ENCODE peak calls at places on chromosomes 12 and 14, in four cellular contexts. One of them, this sample, is unnamed.

GRCh38 chr12:59698599-59698998 is 102.8 kb downstream of the SLC16A7 start:
- DNase-seq in GM12878: no peak
- DNase-seq in IMR-90: peak
- DNase-seq in H1: no peak
- DNase-seq in this sample: no peak

GRCh38 chr12:3137268-3137761 is 60.1 kb downstream of the TSPAN9 start:
- DNase-seq in GM12878: no peak
- DNase-seq in H1: no peak
- DNase-seq in IMR-90: peak
- DNase-seq in this sample: no peak

GRCh38 chr14:23727566-23728335 is 91.6 kb downstream of the DHRS2 start:
- DNase-seq in H1: no peak
- DNase-seq in GM12878: no peak
- DNase-seq in IMR-90: peak
- DNase-seq in this sample: peak

GRCh38 chr14:96038920-96039632 is at the start of gene C14orf132:
- DNase-seq in GM12878: no peak
- DNase-seq in IMR-90: peak
- DNase-seq in H1: no peak
- DNase-seq in this sample: peak

GRCh38 chr12:33012226-33012625 is 115.6 kb upstream of the PKP2 start:
- DNase-seq in H1: no peak
- DNase-seq in IMR-90: no peak
- DNase-seq in GM12878: no peak
- DNase-seq in this sample: no peak

GRCh38 chr14:104888489-104889373 is 23.7 kb downstream of the CEP170B start:
- DNase-seq in GM12878: no peak
- DNase-seq in H1: no peak
- DNase-seq in IMR-90: no peak
- DNase-seq in this sample: no peak

GRCh38 chr14:21822109-21822508 is 148.5 kb upstream of the OR4E1 start:
- DNase-seq in H1: no peak
- DNase-seq in GM12878: no peak
- DNase-seq in IMR-90: no peak
- DNase-seq in this sample: no peak

GRCh38 chr12:76643438-76643837 is 83.9 kb upstream of the OSBPL8 start:
- DNase-seq in GM12878: no peak
- DNase-seq in H1: no peak
- DNase-seq in IMR-90: peak
- DNase-seq in this sample: no peak

GRCh38 chr14:77059276-77059934 is 30.9 kb upstream of the IRF2BPL start:
- DNase-seq in GM12878: no peak
- DNase-seq in H1: no peak
- DNase-seq in IMR-90: peak
- DNase-seq in this sample: peak

GRCh38 chr12:88737838-88738472 is 157.7 kb upstream of the KITLG start:
- DNase-seq in H1: no peak
- DNase-seq in GM12878: no peak
- DNase-seq in IMR-90: no peak
- DNase-seq in this sample: no peak

GRCh38 chr12:2845280-2845679 is 10.4 kb upstream of the NRIP2 start:
- DNase-seq in H1: no peak
- DNase-seq in IMR-90: peak
- DNase-seq in GM12878: no peak
- DNase-seq in this sample: no peak

GRCh38 chr12:71942259-71942658 is 3.6 kb downstream of the TPH2 start:
- DNase-seq in IMR-90: no peak
- DNase-seq in GM12878: no peak
- DNase-seq in H1: no peak
- DNase-seq in this sample: no peak

GRCh38 chr14:101965796-101966718 is 1.7 kb downstream of the DYNC1H1 start:
- DNase-seq in H1: no peak
- DNase-seq in IMR-90: no peak
- DNase-seq in GM12878: no peak
- DNase-seq in this sample: no peak

GRCh38 chr12:68406134-68406576 is 74.0 kb upstream of the MDM1 start:
- DNase-seq in IMR-90: peak
- DNase-seq in GM12878: no peak
- DNase-seq in H1: no peak
- DNase-seq in this sample: peak

GRCh38 chr12:53495903-53496751 is 3.1 kb downstream of the MAP3K12 start:
- DNase-seq in GM12878: peak
- DNase-seq in H1: no peak
- DNase-seq in IMR-90: peak
- DNase-seq in this sample: peak

GRCh38 chr14:105486333-105486973 is at the start of gene CRIP1:
- DNase-seq in GM12878: no peak
- DNase-seq in H1: no peak
- DNase-seq in IMR-90: no peak
- DNase-seq in this sample: no peak

GRCh38 chr12:27580561-27581330 is 56.7 kb downstream of the PPFIBP1 start:
- DNase-seq in GM12878: no peak
- DNase-seq in H1: no peak
- DNase-seq in IMR-90: no peak
- DNase-seq in this sample: no peak

GRCh38 chr12:68397566-68398158 is 65.5 kb upstream of the MDM1 start:
- DNase-seq in IMR-90: no peak
- DNase-seq in GM12878: no peak
- DNase-seq in H1: no peak
- DNase-seq in this sample: no peak

GRCh38 chr14:52125885-52126284 is 57.0 kb upstream of the NID2 start:
- DNase-seq in IMR-90: no peak
- DNase-seq in H1: no peak
- DNase-seq in GM12878: no peak
- DNase-seq in this sample: no peak

GRCh38 chr12:51847830-51848727 is at the start of gene FIGNL2:
- DNase-seq in GM12878: no peak
- DNase-seq in IMR-90: peak
- DNase-seq in H1: no peak
- DNase-seq in this sample: peak

GRCh38 chr12:8819676-8819980 is 2.8 kb upstream of the A2ML1 start:
- DNase-seq in IMR-90: peak
- DNase-seq in H1: no peak
- DNase-seq in GM12878: no peak
- DNase-seq in this sample: peak

DNA sequence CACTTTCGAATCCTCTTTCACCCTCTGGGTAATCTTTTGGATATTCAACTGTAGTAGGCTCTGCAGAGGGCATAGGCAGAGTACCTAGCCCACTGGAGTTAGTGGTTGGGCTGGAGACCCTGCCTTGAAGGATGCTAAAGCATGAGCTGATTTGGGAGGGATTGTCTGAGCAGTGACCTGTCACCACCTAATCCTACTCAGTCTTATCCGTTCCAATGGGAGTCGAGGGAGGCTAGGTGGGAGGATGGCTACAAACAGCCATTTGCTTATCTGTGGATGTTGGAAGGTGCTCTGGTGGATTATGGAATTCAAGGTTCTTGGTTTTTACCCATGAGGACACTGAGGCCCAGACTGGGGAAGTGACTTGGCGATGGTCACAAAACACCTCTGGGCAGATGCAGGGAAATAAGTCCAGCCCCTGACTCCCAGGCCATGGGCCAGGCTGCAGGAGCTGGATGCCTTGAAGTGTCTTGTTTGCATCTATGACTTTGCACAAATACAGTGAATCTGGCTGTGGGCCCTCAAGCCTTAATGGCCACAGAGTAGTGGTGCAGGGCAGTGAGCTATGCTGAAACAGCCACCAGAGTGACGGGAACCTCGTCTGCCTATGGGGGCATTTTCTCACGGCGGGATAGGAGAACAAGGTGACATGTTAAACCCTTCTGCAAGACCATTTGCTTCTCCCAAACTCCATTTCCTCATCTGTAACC is 3.7 kb downstream of the KMT5A start:
- DNase-seq in GM12878: no peak
- DNase-seq in IMR-90: no peak
- DNase-seq in H1: no peak
- DNase-seq in this sample: no peak
- TF ChIP-seq CHD1 in GM12878: no peak
- TF ChIP-seq CHD1 in IMR-90: no peak
- TF ChIP-seq CHD1 in H1: no peak
- TF ChIP-seq CHD1 in this sample: no peak

DNA sequence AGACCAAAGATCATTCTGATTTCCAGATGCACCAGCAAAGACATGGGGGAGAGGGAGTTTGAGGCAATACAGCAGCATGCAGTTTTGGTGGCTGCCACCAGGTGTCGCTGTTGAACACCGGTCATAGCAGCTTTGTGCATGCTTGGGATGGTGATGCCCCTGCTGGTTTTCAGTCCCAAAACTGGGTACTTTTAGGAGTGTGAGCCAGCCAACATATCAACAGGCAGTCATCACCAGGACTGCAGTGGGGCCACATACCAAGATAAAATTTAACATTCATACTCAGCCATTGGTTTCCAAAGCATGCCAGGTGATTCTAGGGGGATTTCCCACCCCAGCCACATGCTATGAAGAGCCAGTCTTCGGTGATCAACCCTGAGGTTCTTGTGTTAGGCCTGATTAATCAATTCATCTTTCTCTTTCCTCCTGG is 64.2 kb downstream of the PHETA1 start:
- DNase-seq in H1: peak
- DNase-seq in IMR-90: no peak
- DNase-seq in GM12878: no peak
- DNase-seq in this sample: peak
- TF ChIP-seq CHD1 in H1: no peak
- TF ChIP-seq CHD1 in IMR-90: no peak
- TF ChIP-seq CHD1 in GM12878: no peak
- TF ChIP-seq CHD1 in this sample: no peak

GRCh38 chr14:33857650-33858049 is 93.2 kb downstream of the EGLN3 start:
- DNase-seq in IMR-90: no peak
- DNase-seq in GM12878: no peak
- DNase-seq in H1: no peak
- DNase-seq in this sample: no peak
- TF ChIP-seq CHD1 in IMR-90: no peak
- TF ChIP-seq CHD1 in GM12878: no peak
- TF ChIP-seq CHD1 in H1: no peak
- TF ChIP-seq CHD1 in this sample: no peak

GRCh38 chr14:55272922-55273321 is 1.7 kb downstream of the FBXO34 start:
- DNase-seq in H1: no peak
- DNase-seq in IMR-90: no peak
- DNase-seq in GM12878: no peak
- DNase-seq in this sample: no peak

GRCh38 chr14:55272415-55272786 is 1.2 kb downstream of the FBXO34 start:
- DNase-seq in GM12878: no peak
- DNase-seq in IMR-90: no peak
- DNase-seq in H1: no peak
- DNase-seq in this sample: no peak

GRCh38 chr14:55271572-55272414 is 572 bp downstream of the FBXO34 start:
- DNase-seq in GM12878: no peak
- DNase-seq in IMR-90: peak
- DNase-seq in H1: no peak
- DNase-seq in this sample: peak

GRCh38 chr14:55274760-55275159 is 3.5 kb downstream of the FBXO34 start:
- DNase-seq in H1: no peak
- DNase-seq in IMR-90: peak
- DNase-seq in GM12878: no peak
- DNase-seq in this sample: no peak

GRCh38 chr14:55274144-55274543 is 2.9 kb downstream of the FBXO34 start:
- DNase-seq in IMR-90: no peak
- DNase-seq in GM12878: no peak
- DNase-seq in H1: no peak
- DNase-seq in this sample: no peak
- TF ChIP-seq CHD1 in IMR-90: no peak
- TF ChIP-seq CHD1 in GM12878: no peak
- TF ChIP-seq CHD1 in H1: no peak
- TF ChIP-seq CHD1 in this sample: no peak

This sample was measured in K562.